ENCODE peak calls at places on chromosomes 4 and X, in nine cellular contexts. L is Peyer's patch; R is endodermal cell; F is anterior cingulate cortex; U is M059J; A is kidney epithelial cell; W is ACHN; O is left kidney; V is naive thymus-derived CD4-positive, alpha-beta T cell. Y is an unnamed sample.

GRCh38 chr4:185726931-185727330 is 85.1 kb downstream of the SORBS2 start:
- DNase-seq in R (no peak), F (no peak), V (no peak), O (no peak), U (no peak), A (no peak), W (no peak), L (no peak), Y (no peak)

GRCh38 chr4:13980317-13980716 is 352.8 kb upstream of the BOD1L1 start:
- DNase-seq in L (no peak), F (no peak), R (no peak), W (peak), U (peak), A (peak), O (no peak), V (no peak), Y (no peak)

GRCh38 chr4:40227284-40227683 is 30.5 kb downstream of the RHOH start:
- DNase-seq in U (no peak), W (no peak), V (no peak), R (no peak), F (no peak), O (no peak), A (no peak), L (no peak), Y (no peak)

GRCh38 chr4:151627491-151627890 is 133.3 kb downstream of the GATB start:
- DNase-seq in A (no peak), F (no peak), V (no peak), R (no peak), U (peak), L (no peak), W (no peak), O (no peak), Y (no peak)

GRCh38 chrX:70386240-70386639 is 36.9 kb upstream of the GDPD2 start:
- DNase-seq in F (no peak), L (no peak), R (no peak), V (no peak), A (no peak), W (no peak), O (no peak), U (peak), Y (no peak)

GRCh38 chrX:138034136-138034535 is 468.2 kb downstream of the ZIC3 start:
- DNase-seq in U (no peak), V (no peak), O (peak), R (no peak), W (no peak), F (no peak), A (no peak), L (no peak), Y (no peak)

GRCh38 chr4:7128651-7129050 is 60.8 kb upstream of the GRPEL1 start:
- DNase-seq in R (no peak), U (no peak), V (no peak), O (no peak), W (no peak), F (no peak), A (no peak), L (no peak), Y (no peak)

GRCh38 chrX:76428243-76429130 is 977 bp downstream of the MAGEE1 start:
- DNase-seq in A (no peak), U (no peak), O (peak), V (peak), W (no peak), L (peak), F (no peak), R (peak), Y (no peak)

Y was measured in lung.